ENCODE peak calls at places on chromosomes 12 and 14, in eight cellular contexts. L is fibroblast of lung, M is neural progenitor cell, Y is hepatocyte, U is IMR-90, R is PC-3, S is HCT116, E is keratinocyte. H is an unnamed sample.

GRCh38 chr12:110575326-110575725 is 7.8 kb downstream of the PPTC7 start:
- DNase-seq in L (peak), M (no peak), Y (peak), U (no peak), R (no peak), S (no peak), E (no peak), H (no peak)

GRCh38 chr12:52020539-52021336 is 14.0 kb downstream of the TAMALIN start:
- DNase-seq in L (peak), M (peak), Y (peak), U (peak), R (peak), S (no peak), E (no peak), H (no peak)

GRCh38 chr12:68962855-68963455 is 30.0 kb upstream of the CPM start:
- DNase-seq in L (peak), M (no peak), Y (peak), U (peak), R (no peak), S (no peak), E (no peak), H (no peak)

GRCh38 chr12:77118696-77119095 is 53.3 kb upstream of the E2F7 start:
- DNase-seq in L (peak), M (no peak), Y (no peak), U (peak), R (peak), S (no peak), E (no peak), H (no peak)

GRCh38 chr12:104623920-104624319 is 167.2 kb downstream of the CHST11 start:
- DNase-seq in L (no peak), M (peak), Y (no peak), U (no peak), R (no peak), S (no peak), E (no peak), H (peak)

GRCh38 chr12:62700091-62700490 is 233.5 kb downstream of the MON2 start:
- DNase-seq in L (no peak), M (no peak), Y (no peak), U (peak), R (no peak), S (no peak), E (no peak), H (no peak)

GRCh38 chr14:87133073-87133815 is 859.7 kb downstream of the GALC start:
- DNase-seq in L (peak), M (no peak), Y (peak), U (peak), R (peak), S (no peak), E (peak), H (no peak)

GRCh38 chr12:74722709-74723108 is 185.1 kb downstream of the ATXN7L3B start:
- DNase-seq in L (no peak), M (no peak), Y (no peak), U (no peak), R (no peak), S (no peak), E (no peak), H (no peak)

GRCh38 chr12:54444202-54444601 is 25.1 kb upstream of the ITGA5 start:
- DNase-seq in L (no peak), M (no peak), Y (no peak), U (no peak), R (peak), S (no peak), E (no peak), H (no peak)

GRCh38 chr12:19654630-19655384 is 215.5 kb downstream of the AEBP2 start:
- DNase-seq in L (peak), M (no peak), Y (no peak), U (peak), R (no peak), S (no peak), E (no peak), H (no peak)

GRCh38 chr12:29547844-29548243 is 50.4 kb upstream of the OVCH1 start:
- DNase-seq in L (no peak), M (no peak), Y (no peak), U (no peak), R (no peak), S (no peak), E (no peak), H (no peak)

GRCh38 chr12:1937481-1938224 is 19.2 kb upstream of the CACNA2D4 start:
- DNase-seq in L (no peak), M (no peak), Y (no peak), U (no peak), R (no peak), S (no peak), E (no peak), H (no peak)

GRCh38 chr12:33830070-33830469 is 192.2 kb upstream of the ALG10 start:
- DNase-seq in L (no peak), M (no peak), Y (no peak), U (no peak), R (no peak), S (no peak), E (no peak), H (no peak)

GRCh38 chr12:105562727-105563072 is 232.2 kb downstream of the C12orf75 start:
- DNase-seq in L (no peak), M (no peak), Y (peak), U (no peak), R (no peak), S (no peak), E (no peak), H (no peak)

GRCh38 chr12:66633676-66634075 is 45.2 kb downstream of the GRIP1 start:
- DNase-seq in L (peak), M (no peak), Y (no peak), U (no peak), R (peak), S (no peak), E (peak), H (no peak)

GRCh38 chr14:49139593-49139992 is 446.6 kb downstream of the RPS29 start:
- DNase-seq in L (no peak), M (no peak), Y (no peak), U (no peak), R (no peak), S (no peak), E (no peak), H (no peak)

GRCh38 chr14:36428350-36428749 is 91.7 kb downstream of the NKX2-1 start:
- DNase-seq in L (no peak), M (no peak), Y (no peak), U (no peak), R (no peak), S (no peak), E (no peak), H (no peak)

GRCh38 chr12:56477521-56478225 is 9.3 kb downstream of the SPRYD4 start:
- DNase-seq in L (no peak), M (no peak), Y (no peak), U (no peak), R (no peak), S (no peak), E (no peak), H (no peak)

GRCh38 chr12:106648736-106649135 is 65.9 kb downstream of the RFX4 start:
- DNase-seq in L (no peak), M (no peak), Y (peak), U (no peak), R (no peak), S (no peak), E (no peak), H (no peak)

GRCh38 chr14:103045387-103045869 is 11.9 kb downstream of the CDC42BPB start:
- DNase-seq in L (no peak), M (no peak), Y (no peak), U (no peak), R (no peak), S (no peak), E (no peak), H (no peak)

GRCh38 chr14:79552778-79553177 is 658.5 kb downstream of the DIO2 start:
- DNase-seq in L (no peak), M (peak), Y (peak), U (no peak), R (peak), S (no peak), E (no peak), H (no peak)

GRCh38 chr12:58326534-58326933 is 385.2 kb downstream of the ATP23 start:
- DNase-seq in L (no peak), M (no peak), Y (no peak), U (no peak), R (no peak), S (no peak), E (no peak), H (no peak)

GRCh38 chr14:63487724-63488123 is 55.5 kb downstream of the PPP2R5E start:
- DNase-seq in L (no peak), M (no peak), Y (no peak), U (no peak), R (no peak), S (no peak), E (no peak), H (no peak)

GRCh38 chr12:116631619-116632018 is 72.4 kb downstream of the MAP1LC3B2 start:
- DNase-seq in L (no peak), M (no peak), Y (no peak), U (no peak), R (peak), S (no peak), E (no peak), H (no peak)

GRCh38 chr12:132279930-132280329 is 49.5 kb downstream of the GALNT9 start:
- DNase-seq in L (no peak), M (no peak), Y (no peak), U (no peak), R (no peak), S (no peak), E (no peak), H (no peak)

GRCh38 chr14:97827746-97828145 is 1030.6 kb downstream of the VRK1 start:
- DNase-seq in L (no peak), M (no peak), Y (no peak), U (no peak), R (peak), S (no peak), E (no peak), H (no peak)

GRCh38 chr14:95683793-95684192 is 2.4 kb upstream of the TCL1B start:
- DNase-seq in L (no peak), M (peak), Y (peak), U (no peak), R (peak), S (peak), E (no peak), H (no peak)

GRCh38 chr14:74634964-74635363 is 22.9 kb upstream of the LTBP2 start:
- DNase-seq in L (no peak), M (peak), Y (no peak), U (no peak), R (no peak), S (no peak), E (no peak), H (no peak)

GRCh38 chr12:68665016-68665569 is 21.7 kb upstream of the NUP107 start:
- DNase-seq in L (no peak), M (no peak), Y (no peak), U (no peak), R (no peak), S (no peak), E (no peak), H (no peak)

GRCh38 chr14:49196327-49196726 is 389.9 kb downstream of the RPS29 start:
- DNase-seq in L (no peak), M (no peak), Y (no peak), U (no peak), R (no peak), S (no peak), E (no peak), H (no peak)

GRCh38 chr14:78758333-78758732 is 588.2 kb downstream of the NRXN3 start:
- DNase-seq in L (peak), M (peak), Y (peak), U (peak), R (peak), S (peak), E (no peak), H (peak)

GRCh38 chr14:63039800-63040380 is 5.4 kb downstream of the KCNH5 start:
- DNase-seq in L (peak), M (peak), Y (peak), U (peak), R (peak), S (no peak), E (peak), H (no peak)

GRCh38 chr12:132702640-132703039 is 8.0 kb upstream of the PGAM5 start:
- DNase-seq in L (no peak), M (no peak), Y (no peak), U (no peak), R (no peak), S (no peak), E (no peak), H (no peak)

GRCh38 chr12:50112456-50113218 is 601 bp downstream of the COX14 start:
- DNase-seq in L (no peak), M (peak), Y (peak), U (no peak), R (peak), S (no peak), E (no peak), H (no peak)
- H2AFZ ChIP-seq in L (peak), M (peak), Y (peak), U (peak), R (peak), S (no peak), E (peak), H (peak)

GRCh38 chr12:32051511-32052299 is 54.9 kb upstream of the BICD1 start:
- DNase-seq in L (peak), M (no peak), Y (peak), U (peak), R (peak), S (peak), E (peak), H (no peak)
- H2AFZ ChIP-seq in L (no peak), M (peak), Y (no peak), U (peak), R (no peak), S (peak), E (no peak), H (peak)

GRCh38 chr12:120869376-120869775 is 34.8 kb downstream of the SPPL3 start:
- DNase-seq in L (no peak), M (no peak), Y (no peak), U (no peak), R (no peak), S (no peak), E (no peak), H (no peak)

GRCh38 chr12:120872487-120872886 is 31.7 kb downstream of the SPPL3 start:
- DNase-seq in L (no peak), M (no peak), Y (no peak), U (no peak), R (no peak), S (no peak), E (no peak), H (no peak)

GRCh38 chr12:120870415-120870814 is 33.7 kb downstream of the SPPL3 start:
- DNase-seq in L (no peak), M (no peak), Y (no peak), U (no peak), R (no peak), S (no peak), E (no peak), H (no peak)

GRCh38 chr12:120874547-120875245 is 29.5 kb downstream of the SPPL3 start:
- DNase-seq in L (no peak), M (no peak), Y (no peak), U (no peak), R (no peak), S (no peak), E (no peak), H (no peak)

DNA sequence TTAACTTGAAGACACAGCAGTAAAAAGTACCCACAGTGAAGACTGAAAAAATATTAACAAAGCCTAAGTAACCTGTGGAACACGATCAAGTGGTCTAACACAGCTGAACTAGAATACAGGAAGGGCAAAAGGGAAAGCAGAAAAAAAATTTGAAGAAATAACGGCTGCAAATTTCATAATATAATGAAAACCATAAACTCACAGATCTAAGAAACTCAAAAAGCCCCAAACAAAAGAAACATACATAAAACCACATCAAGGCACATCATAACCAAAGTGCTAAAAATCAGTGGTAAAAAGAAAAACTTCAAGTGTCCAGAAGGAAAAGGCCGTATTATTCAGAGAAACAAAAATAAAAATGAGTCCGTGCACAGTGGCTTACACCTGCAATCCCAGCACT is 30.9 kb downstream of the SPPL3 start:
- DNase-seq in L (no peak), M (no peak), Y (no peak), U (no peak), R (no peak), S (no peak), E (no peak), H (no peak)
- H2AFZ ChIP-seq in L (no peak), M (no peak), Y (no peak), U (no peak), R (no peak), S (no peak), E (no peak), H (no peak)

DNA sequence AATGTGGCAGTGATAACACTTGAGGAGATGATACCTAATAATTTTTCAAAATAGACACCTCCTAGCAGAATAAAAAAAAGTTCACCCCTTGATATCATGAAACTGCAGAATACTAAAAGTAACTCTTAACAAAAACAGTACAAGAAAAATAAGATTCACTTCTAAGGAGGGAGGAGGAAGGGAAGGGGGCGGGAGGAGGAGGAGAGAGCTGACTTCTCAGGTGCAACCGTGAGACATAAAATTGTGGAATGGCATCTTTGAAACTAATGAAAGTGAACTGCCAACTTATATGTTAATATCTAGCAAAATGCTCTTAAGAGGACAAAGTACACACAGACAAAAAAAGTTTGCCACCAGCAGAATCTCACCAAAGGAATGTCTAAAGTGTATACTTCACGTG is 115.8 kb downstream of the SCFD1 start:
- DNase-seq in L (no peak), M (no peak), Y (no peak), U (no peak), R (no peak), S (no peak), E (no peak), H (no peak)
- H2AFZ ChIP-seq in L (no peak), M (no peak), Y (no peak), U (no peak), R (no peak), S (no peak), E (no peak), H (no peak)

DNA sequence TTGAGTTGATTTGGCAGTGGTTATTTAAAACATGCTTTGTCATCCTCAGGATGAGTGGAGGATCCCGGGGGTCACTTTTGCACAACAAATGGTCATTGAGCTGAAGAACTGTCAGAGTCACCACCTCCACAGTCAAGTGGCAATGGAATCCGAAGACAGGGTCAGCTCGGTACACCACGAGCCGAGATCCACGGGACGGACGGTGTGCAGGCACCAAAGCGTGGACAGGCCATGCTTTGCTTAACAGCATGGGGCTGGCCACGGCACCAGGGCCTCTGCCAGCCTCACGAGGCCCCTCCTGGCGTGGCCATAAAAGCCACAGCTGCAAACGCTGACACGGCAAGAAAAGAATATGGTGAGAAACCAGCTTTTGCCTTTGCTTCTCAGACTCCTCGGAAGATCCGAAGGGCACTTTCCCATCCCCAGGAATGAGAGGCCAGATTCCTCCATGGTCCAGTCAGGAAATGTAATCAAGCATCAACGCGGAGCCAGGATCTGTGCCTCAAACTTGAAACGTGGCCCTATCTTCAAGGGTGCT is 152.2 kb upstream of the DIO3 start:
- DNase-seq in L (no peak), M (no peak), Y (no peak), U (no peak), R (peak), S (no peak), E (no peak), H (no peak)
- H2AFZ ChIP-seq in L (no peak), M (no peak), Y (no peak), U (peak), R (peak), S (no peak), E (no peak), H (no peak)

GRCh38 chr14:89351958-89352404 is 65.1 kb downstream of the FOXN3 start:
- DNase-seq in L (no peak), M (no peak), Y (no peak), U (no peak), R (no peak), S (no peak), E (no peak), H (no peak)
- H2AFZ ChIP-seq in L (no peak), M (no peak), Y (peak), U (peak), R (peak), S (no peak), E (no peak), H (peak)

H was measured in neuronal stem cell.